ENCODE peak calls at places on chromosomes 16 and 17, in five cellular contexts. One of them, this sample, is unnamed.

GRCh38 chr17:83186226-83186625 is 106.8 kb downstream of the METRNL start:
- DNase-seq in iPS-NIHi11: peak
- DNase-seq in lung: peak
- DNase-seq in HEK293T: no peak
- DNase-seq in fibroblast of lung: no peak
- DNase-seq in this sample: no peak

GRCh38 chr16:27450836-27451341 is 48.9 kb downstream of the IL21R start:
- DNase-seq in iPS-NIHi11: no peak
- DNase-seq in lung: no peak
- DNase-seq in fibroblast of lung: peak
- DNase-seq in HEK293T: no peak
- DNase-seq in this sample: no peak

GRCh38 chr16:30688701-30689100 is 10.3 kb upstream of the SRCAP start:
- DNase-seq in fibroblast of lung: no peak
- DNase-seq in lung: no peak
- DNase-seq in HEK293T: no peak
- DNase-seq in iPS-NIHi11: no peak
- DNase-seq in this sample: no peak

GRCh38 chr16:89371968-89372634 is 118.3 kb downstream of the ANKRD11 start:
- DNase-seq in lung: no peak
- DNase-seq in HEK293T: no peak
- DNase-seq in iPS-NIHi11: no peak
- DNase-seq in fibroblast of lung: peak
- DNase-seq in this sample: no peak

GRCh38 chr16:72422308-72422897 is 250.4 kb upstream of the PMFBP1 start:
- DNase-seq in lung: no peak
- DNase-seq in iPS-NIHi11: no peak
- DNase-seq in HEK293T: no peak
- DNase-seq in fibroblast of lung: no peak
- DNase-seq in this sample: no peak

GRCh38 chr16:81061307-81061640 is 15.8 kb downstream of the C16orf46 start:
- DNase-seq in fibroblast of lung: no peak
- DNase-seq in HEK293T: no peak
- DNase-seq in lung: no peak
- DNase-seq in iPS-NIHi11: no peak
- DNase-seq in this sample: no peak

GRCh38 chr16:2054543-2055245 is 6.9 kb downstream of the TSC2 start:
- DNase-seq in fibroblast of lung: no peak
- DNase-seq in HEK293T: no peak
- DNase-seq in iPS-NIHi11: no peak
- DNase-seq in lung: no peak
- DNase-seq in this sample: no peak

GRCh38 chr16:54242199-54242598 is 44.4 kb downstream of the IRX3 start:
- DNase-seq in HEK293T: peak
- DNase-seq in iPS-NIHi11: peak
- DNase-seq in lung: no peak
- DNase-seq in fibroblast of lung: no peak
- DNase-seq in this sample: no peak

GRCh38 chr17:1050996-1051925 is 54.3 kb downstream of the TIMM22 start:
- DNase-seq in iPS-NIHi11: no peak
- DNase-seq in lung: no peak
- DNase-seq in fibroblast of lung: no peak
- DNase-seq in HEK293T: no peak
- DNase-seq in this sample: no peak

GRCh38 chr16:72878301-72879269 is 169.3 kb downstream of the ZFHX3 start:
- DNase-seq in HEK293T: no peak
- DNase-seq in fibroblast of lung: peak
- DNase-seq in iPS-NIHi11: no peak
- DNase-seq in lung: no peak
- DNase-seq in this sample: peak

GRCh38 chr17:42598905-42599304 is 10.3 kb downstream of the RETREG3 start:
- DNase-seq in fibroblast of lung: no peak
- DNase-seq in HEK293T: no peak
- DNase-seq in lung: no peak
- DNase-seq in iPS-NIHi11: no peak
- DNase-seq in this sample: no peak

GRCh38 chr17:2926019-2926650 is 129.9 kb downstream of the RAP1GAP2 start:
- DNase-seq in HEK293T: no peak
- DNase-seq in iPS-NIHi11: no peak
- DNase-seq in fibroblast of lung: no peak
- DNase-seq in lung: no peak
- DNase-seq in this sample: no peak

GRCh38 chr17:80968602-80969029 is 23.0 kb upstream of the CHMP6 start:
- DNase-seq in fibroblast of lung: peak
- DNase-seq in HEK293T: no peak
- DNase-seq in lung: no peak
- DNase-seq in iPS-NIHi11: no peak
- DNase-seq in this sample: no peak

GRCh38 chr17:69518951-69519350 is 104.5 kb downstream of the MAP2K6 start:
- DNase-seq in fibroblast of lung: no peak
- DNase-seq in HEK293T: no peak
- DNase-seq in iPS-NIHi11: no peak
- DNase-seq in lung: no peak
- DNase-seq in this sample: no peak

GRCh38 chr17:40548491-40548981 is 16.7 kb downstream of the CCR7 start:
- DNase-seq in fibroblast of lung: no peak
- DNase-seq in lung: peak
- DNase-seq in HEK293T: no peak
- DNase-seq in iPS-NIHi11: no peak
- DNase-seq in this sample: no peak

GRCh38 chr16:57590654-57591085 is 37.8 kb upstream of the ADGRG1 start:
- DNase-seq in fibroblast of lung: peak
- DNase-seq in iPS-NIHi11: no peak
- DNase-seq in lung: no peak
- DNase-seq in HEK293T: no peak
- DNase-seq in this sample: peak

GRCh38 chr17:41812176-41813038 is at the start of gene FKBP10:
- DNase-seq in lung: no peak
- DNase-seq in HEK293T: peak
- DNase-seq in iPS-NIHi11: peak
- DNase-seq in fibroblast of lung: peak
- DNase-seq in this sample: peak

GRCh38 chr16:81633147-81633619 is 145.9 kb upstream of the PLCG2 start:
- DNase-seq in lung: no peak
- DNase-seq in fibroblast of lung: no peak
- DNase-seq in HEK293T: no peak
- DNase-seq in iPS-NIHi11: peak
- DNase-seq in this sample: no peak

GRCh38 chr17:28612936-28613872 is 781 bp downstream of the RSKR start:
- DNase-seq in HEK293T: peak
- DNase-seq in fibroblast of lung: peak
- DNase-seq in lung: no peak
- DNase-seq in iPS-NIHi11: peak
- DNase-seq in this sample: peak

GRCh38 chr17:32553168-32553567 is 66.4 kb downstream of the CDK5R1 start:
- DNase-seq in fibroblast of lung: no peak
- DNase-seq in lung: no peak
- DNase-seq in HEK293T: no peak
- DNase-seq in iPS-NIHi11: no peak
- DNase-seq in this sample: no peak

GRCh38 chr17:63699638-63700527 is at the start of gene LIMD2:
- DNase-seq in lung: no peak
- DNase-seq in HEK293T: peak
- DNase-seq in iPS-NIHi11: peak
- DNase-seq in fibroblast of lung: peak
- DNase-seq in this sample: peak

GRCh38 chr16:11588321-11589244 is 1.9 kb upstream of the LITAF start:
- DNase-seq in lung: no peak
- DNase-seq in iPS-NIHi11: no peak
- DNase-seq in HEK293T: no peak
- DNase-seq in fibroblast of lung: no peak
- DNase-seq in this sample: no peak

GRCh38 chr16:57575468-57576277 is 33.2 kb downstream of the ADGRG5 start:
- DNase-seq in HEK293T: no peak
- DNase-seq in fibroblast of lung: no peak
- DNase-seq in iPS-NIHi11: no peak
- DNase-seq in lung: no peak
- DNase-seq in this sample: no peak

GRCh38 chr17:79888811-79889634 is 49.8 kb upstream of the CBX4 start:
- DNase-seq in fibroblast of lung: no peak
- DNase-seq in lung: no peak
- DNase-seq in iPS-NIHi11: no peak
- DNase-seq in HEK293T: no peak
- DNase-seq in this sample: no peak

GRCh38 chr16:54331241-54332002 is 44.8 kb upstream of the IRX3 start:
- DNase-seq in HEK293T: no peak
- DNase-seq in iPS-NIHi11: peak
- DNase-seq in lung: no peak
- DNase-seq in fibroblast of lung: no peak
- DNase-seq in this sample: no peak

GRCh38 chr17:320139-320538 is 32.5 kb downstream of the RPH3AL start:
- DNase-seq in HEK293T: no peak
- DNase-seq in iPS-NIHi11: no peak
- DNase-seq in fibroblast of lung: peak
- DNase-seq in lung: no peak
- DNase-seq in this sample: no peak

GRCh38 chr16:67555795-67556212 is 6.5 kb upstream of the CTCF start:
- DNase-seq in iPS-NIHi11: no peak
- DNase-seq in lung: no peak
- DNase-seq in HEK293T: no peak
- DNase-seq in fibroblast of lung: peak
- DNase-seq in this sample: peak

GRCh38 chr17:9107527-9107926 is 86.2 kb downstream of the NTN1 start:
- DNase-seq in HEK293T: no peak
- DNase-seq in fibroblast of lung: no peak
- DNase-seq in iPS-NIHi11: no peak
- DNase-seq in lung: no peak
- DNase-seq in this sample: no peak

GRCh38 chr17:10337976-10338375 is 34.8 kb downstream of the MYH13 start:
- DNase-seq in HEK293T: no peak
- DNase-seq in fibroblast of lung: peak
- DNase-seq in iPS-NIHi11: no peak
- DNase-seq in lung: no peak
- DNase-seq in this sample: no peak

GRCh38 chr16:25786748-25787147 is 95.0 kb downstream of the HS3ST4 start:
- DNase-seq in fibroblast of lung: no peak
- DNase-seq in lung: no peak
- DNase-seq in iPS-NIHi11: no peak
- DNase-seq in HEK293T: no peak
- DNase-seq in this sample: no peak

GRCh38 chr16:66544358-66544757 is 5.6 kb downstream of the TK2 start:
- DNase-seq in HEK293T: no peak
- DNase-seq in lung: no peak
- DNase-seq in iPS-NIHi11: no peak
- DNase-seq in fibroblast of lung: no peak
- DNase-seq in this sample: no peak

GRCh38 chr17:80923211-80924110 is 68.2 kb upstream of the CHMP6 start:
- DNase-seq in iPS-NIHi11: no peak
- DNase-seq in lung: no peak
- DNase-seq in fibroblast of lung: no peak
- DNase-seq in HEK293T: no peak
- DNase-seq in this sample: no peak

GRCh38 chr16:87723224-87723619 is 42.6 kb downstream of the KLHDC4 start:
- DNase-seq in HEK293T: no peak
- DNase-seq in lung: peak
- DNase-seq in iPS-NIHi11: peak
- DNase-seq in fibroblast of lung: peak
- DNase-seq in this sample: peak

GRCh38 chr16:50680907-50681885 is at the start of gene SNX20:
- DNase-seq in iPS-NIHi11: no peak
- DNase-seq in lung: no peak
- DNase-seq in HEK293T: no peak
- DNase-seq in fibroblast of lung: no peak
- DNase-seq in this sample: no peak

GRCh38 chr17:15413101-15413750 is 54.2 kb downstream of the CDRT4 start:
- DNase-seq in lung: no peak
- DNase-seq in HEK293T: no peak
- DNase-seq in fibroblast of lung: no peak
- DNase-seq in iPS-NIHi11: no peak
- DNase-seq in this sample: no peak

GRCh38 chr17:42673885-42674754 is 2.7 kb downstream of the PLEKHH3 start:
- DNase-seq in iPS-NIHi11: peak
- DNase-seq in fibroblast of lung: peak
- DNase-seq in HEK293T: peak
- DNase-seq in lung: peak
- DNase-seq in this sample: peak

GRCh38 chr16:81478876-81479496 is 34.4 kb downstream of the CMIP start:
- DNase-seq in fibroblast of lung: no peak
- DNase-seq in iPS-NIHi11: no peak
- DNase-seq in HEK293T: no peak
- DNase-seq in lung: peak
- DNase-seq in this sample: no peak

GRCh38 chr16:78985736-78986605 is 614.6 kb downstream of the MAF start:
- DNase-seq in fibroblast of lung: no peak
- DNase-seq in lung: no peak
- DNase-seq in HEK293T: no peak
- DNase-seq in iPS-NIHi11: no peak
- DNase-seq in this sample: no peak

GRCh38 chr16:80375973-80376372 is 164.8 kb upstream of the DYNLRB2 start:
- DNase-seq in HEK293T: no peak
- DNase-seq in iPS-NIHi11: no peak
- DNase-seq in fibroblast of lung: no peak
- DNase-seq in lung: no peak
- DNase-seq in this sample: peak